ENCODE peak calls at places on chromosome 21, in seven cellular contexts. W is PC-3, A is GM23338, O is GM23248, Q is hepatocyte, D is HCT116, J is MM.1S. S is an unnamed sample.

GRCh38 chr21:19767546-19767945 is 1230.7 kb upstream of the NCAM2 start:
- DNase-seq in O (no peak), J (no peak), A (no peak), D (no peak), Q (no peak), W (no peak), S (no peak)

GRCh38 chr21:39630191-39630591 is 17.5 kb downstream of the B3GALT5 start:
- DNase-seq in D (peak; percentile 68), A (no peak), W (peak; percentile 88), J (no peak), O (peak; percentile 28), Q (no peak), S (no peak)

GRCh38 chr21:41765393-41765950 is 1.4 kb downstream of the RIPK4 start:
- DNase-seq in D (no peak), A (no peak), W (no peak), J (no peak), Q (no peak), O (no peak), S (no peak)

GRCh38 chr21:16072692-16073091 is 342.9 kb downstream of the USP25 start:
- DNase-seq in D (no peak), Q (peak; percentile 62), W (peak; percentile 67), A (no peak), O (peak; percentile 93), J (no peak), S (no peak)

GRCh38 chr21:41631564-41632461 is 123.9 kb upstream of the TMPRSS2 start:
- DNase-seq in D (no peak), Q (peak; percentile 41), J (peak; percentile 33), O (peak; percentile 67), W (peak; percentile 96), A (no peak), S (peak; percentile 91)

GRCh38 chr21:27796106-27796505 is 829.2 kb upstream of the ADAMTS5 start:
- DNase-seq in D (no peak), O (peak; percentile 22), Q (no peak), J (no peak), A (peak; percentile 1), W (no peak), S (no peak)

GRCh38 chr21:44350773-44351481 is 2.5 kb upstream of the TRPM2 start:
- DNase-seq in O (no peak), D (no peak), Q (no peak), W (no peak), A (no peak), J (no peak), S (no peak)

GRCh38 chr21:17371470-17371869 is 141.4 kb upstream of the CXADR start:
- DNase-seq in D (no peak), W (peak; percentile 40), J (no peak), A (peak; percentile 4), Q (no peak), O (peak; percentile 85), S (peak; percentile 92)

GRCh38 chr21:43956019-43956666 is 56.0 kb upstream of the TRAPPC10 start:
- DNase-seq in W (no peak), O (no peak), J (no peak), Q (no peak), A (no peak), D (no peak), S (no peak)

GRCh38 chr21:37496972-37497371 is 130.4 kb downstream of the DYRK1A start:
- DNase-seq in O (peak; percentile 36), Q (no peak), W (peak; percentile 34), J (no peak), A (peak; percentile 15), D (no peak), S (no peak)

GRCh38 chr21:26769613-26770188 is 75.5 kb downstream of the ADAMTS1 start:
- DNase-seq in W (peak; percentile 63), J (no peak), A (peak; percentile 64), D (no peak), O (peak; percentile 78), Q (peak; percentile 71), S (no peak)

GRCh38 chr21:28601708-28602107 is 391.0 kb downstream of the LTN1 start:
- DNase-seq in A (no peak), J (no peak), W (no peak), D (no peak), O (peak; percentile 40), Q (no peak), S (no peak)

GRCh38 chr21:19692231-19692630 is 1288.6 kb upstream of the TMPRSS15 start:
- DNase-seq in W (no peak), D (no peak), J (no peak), O (no peak), A (no peak), Q (no peak), S (no peak)

GRCh38 chr21:43782741-43783700 is 6.4 kb upstream of the RRP1 start:
- DNase-seq in Q (no peak), D (peak; percentile 19), O (no peak), A (no peak), J (peak; percentile 96), W (peak; percentile 86), S (peak; percentile 92)

GRCh38 chr21:37369307-37369854 is 2.8 kb downstream of the DYRK1A start:
- DNase-seq in J (no peak), O (no peak), W (no peak), D (no peak), A (no peak), Q (no peak), S (no peak)

GRCh38 chr21:44866780-44867179 is 6.7 kb downstream of the PTTG1IP start:
- DNase-seq in A (no peak), Q (peak; percentile 40), O (peak; percentile 34), J (no peak), W (peak; percentile 13), D (no peak), S (no peak)

GRCh38 chr21:34997295-34997694 is 51.8 kb downstream of the RUNX1 start:
- DNase-seq in O (peak; percentile 14), W (no peak), A (no peak), J (no peak), Q (no peak), D (no peak), S (no peak)

GRCh38 chr21:26280715-26281310 is 110.2 kb upstream of the APP start:
- DNase-seq in W (peak; percentile 19), J (no peak), Q (no peak), D (no peak), A (peak; percentile 11), O (peak; percentile 2), S (no peak)

GRCh38 chr21:26572668-26573381 is at the start of gene CYYR1:
- DNase-seq in A (peak; percentile 84), O (peak; percentile 23), D (no peak), W (no peak), Q (peak; percentile 50), J (no peak), S (no peak)

GRCh38 chr21:43906585-43907370 is 41.8 kb downstream of the AGPAT3 start:
- DNase-seq in W (no peak), Q (no peak), O (no peak), A (no peak), J (no peak), D (no peak), S (no peak)

GRCh38 chr21:34857874-34858273 is 189.1 kb downstream of the CLIC6 start:
- DNase-seq in Q (no peak), A (peak; percentile 45), J (no peak), W (no peak), D (no peak), O (peak; percentile 55), S (no peak)

GRCh38 chr21:26881504-26882228 is 36.5 kb upstream of the ADAMTS1 start:
- DNase-seq in O (peak; percentile 56), A (peak; percentile 44), D (no peak), W (peak; percentile 39), Q (no peak), J (no peak), S (no peak)

GRCh38 chr21:33362044-33362555 is 37.3 kb downstream of the IFNAR1 start:
- DNase-seq in W (peak; percentile 36), Q (peak; percentile 28), A (peak; percentile 92), O (no peak), D (no peak), J (peak; percentile 63), S (no peak)

GRCh38 chr21:30642564-30642963 is at the start of gene KRTAP20-3:
- DNase-seq in J (no peak), Q (no peak), A (no peak), D (no peak), O (no peak), W (no peak), S (no peak)

DNA sequence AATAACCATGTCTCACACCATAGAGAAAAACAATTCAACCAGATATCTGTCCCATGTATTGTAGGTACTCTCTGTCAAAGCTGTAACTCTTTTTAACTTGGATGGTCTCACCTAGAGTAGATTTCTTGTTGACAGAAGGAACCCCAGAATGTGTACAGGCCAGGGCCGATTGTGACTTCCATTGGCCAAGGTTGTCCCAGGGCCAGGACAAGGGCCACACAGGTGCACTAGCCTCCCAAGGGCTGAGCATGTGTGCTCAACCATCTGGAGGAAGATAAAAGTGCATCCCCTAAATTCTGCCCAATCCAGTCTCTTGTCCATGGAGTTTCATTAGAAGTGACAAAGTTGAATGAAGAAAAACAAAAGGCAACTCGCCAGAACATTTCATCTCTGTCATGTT is 51.8 kb downstream of the SETD4 start:
- DNase-seq in Q (no peak), J (no peak), A (no peak), O (no peak), D (no peak), W (no peak), S (no peak)
- H3K9me2 ChIP-seq in Q (no peaks in the 10 kb centered on the region), J (no peaks in the 10 kb centered on the region), A (peaks cover 7% of the 10 kb centered on the region), O (no peaks in the 10 kb centered on the region), D (no peaks in the 10 kb centered on the region), W (no peaks in the 10 kb centered on the region), S (no peaks in the 10 kb centered on the region)

DNA sequence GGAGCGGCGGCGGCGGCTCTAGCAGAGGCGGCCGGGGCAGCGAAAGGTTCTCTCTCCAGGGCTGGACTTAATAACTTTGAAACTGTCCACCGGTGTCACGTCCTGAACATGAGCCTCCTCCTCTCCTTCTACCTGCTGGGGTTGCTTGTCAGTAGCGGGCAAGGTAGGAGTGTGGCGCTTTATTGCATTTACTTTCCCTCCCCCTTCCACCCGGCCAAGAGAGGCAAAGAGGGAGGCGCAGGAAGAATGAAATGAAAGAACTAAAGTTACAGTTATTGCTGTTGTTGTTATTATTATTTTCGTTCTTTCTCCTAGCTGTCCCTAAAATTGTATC is 214 bp downstream of the NCAM2 start:
- DNase-seq in A (no peak), O (no peak), D (no peak), Q (no peak), W (no peak), J (no peak), S (no peak)
- TF ChIP-seq EZH2 in A (no peak), O (no peak), D (no peak), Q (no peak), W (no peak), J (no peak), S (no peak)

GRCh38 chr21:29638761-29639327 is 301.0 kb downstream of the GRIK1 start:
- DNase-seq in Q (no peak), D (no peak), J (no peak), A (no peak), O (no peak), W (no peak), S (no peak)
- H3K9me2 ChIP-seq in Q (no peaks in the 10 kb centered on the region), D (no peaks in the 10 kb centered on the region), J (no peaks in the 10 kb centered on the region), A (peaks cover 8% of the 10 kb centered on the region), O (no peaks in the 10 kb centered on the region), W (no peaks in the 10 kb centered on the region), S (no peaks in the 10 kb centered on the region)

GRCh38 chr21:31872452-31873274 is at the start of gene HUNK:
- DNase-seq in O (peak; percentile 75), J (peak; percentile 72), A (peak; percentile 73), Q (peak; percentile 76), D (no peak), W (no peak), S (no peak)
- TF ChIP-seq EZH2 in O (no peak), J (no peak), A (peak; percentile 42), Q (no peak), D (no peak), W (peak; percentile 82), S (no peak)

S was measured in PC-9.